ENCODE peak calls at places on chromosome 18, in four cellular contexts. I, U, B and A are unnamed samples.

GRCh38 chr18:46574000-46574739 is 82.8 kb downstream of the LOXHD1 start:
- DNase-seq in I (no peak), U (no peak), B (peak), A (no peak)

GRCh38 chr18:23844991-23845680 is 155.9 kb downstream of the LAMA3 start:
- DNase-seq in I (no peak), U (no peak), B (no peak), A (no peak)

GRCh38 chr18:57436193-57436964 is 1.2 kb downstream of the ONECUT2 start:
- DNase-seq in I (no peak), U (no peak), B (no peak), A (no peak)

GRCh38 chr18:79481041-79481790 is 85.5 kb downstream of the NFATC1 start:
- DNase-seq in I (no peak), U (no peak), B (no peak), A (no peak)

GRCh38 chr18:9619545-9619944 is 5.2 kb upstream of the PPP4R1 start:
- DNase-seq in I (no peak), U (no peak), B (no peak), A (no peak)

GRCh38 chr18:33316146-33316587 is 124.4 kb downstream of the CCDC178 start:
- DNase-seq in I (no peak), U (no peak), B (no peak), A (no peak)

GRCh38 chr18:60865801-60866200 is 467.4 kb upstream of the CDH20 start:
- DNase-seq in I (no peak), U (no peak), B (no peak), A (no peak)

GRCh38 chr18:13611058-13611615 is 115.2 kb downstream of the FAM210A start:
- DNase-seq in I (peak), U (no peak), B (peak), A (no peak)

GRCh38 chr18:8375269-8375668 is 234.0 kb upstream of the RAB12 start:
- DNase-seq in I (no peak), U (no peak), B (no peak), A (no peak)

GRCh38 chr18:28284132-28284531 is 107.2 kb upstream of the CDH2 start:
- DNase-seq in I (no peak), U (no peak), B (no peak), A (no peak)

GRCh38 chr18:7585272-7585670 is 18.2 kb downstream of the PTPRM start:
- DNase-seq in I (no peak), U (no peak), B (no peak), A (no peak)

GRCh38 chr18:56166914-56167313 is 471.5 kb downstream of the TXNL1 start:
- DNase-seq in I (no peak), U (no peak), B (no peak), A (no peak)

GRCh38 chr18:61950371-61950770 is 57.6 kb upstream of the RNF152 start:
- DNase-seq in I (no peak), U (no peak), B (no peak), A (no peak)

GRCh38 chr18:13543144-13543543 is 183.2 kb downstream of the FAM210A start:
- DNase-seq in I (no peak), U (no peak), B (no peak), A (no peak)

GRCh38 chr18:58310517-58310916 is 266.5 kb downstream of the NEDD4L start:
- DNase-seq in I (peak), U (no peak), B (peak), A (no peak)

GRCh38 chr18:43279015-43279758 is 1.9 kb upstream of the SYT4 start:
- DNase-seq in I (no peak), U (no peak), B (peak), A (no peak)

GRCh38 chr18:40371673-40372072 is 1583.4 kb upstream of the PIK3C3 start:
- DNase-seq in I (no peak), U (no peak), B (no peak), A (no peak)

GRCh38 chr18:47968006-47968676 is 37.7 kb upstream of the SMAD2 start:
- DNase-seq in I (no peak), U (no peak), B (no peak), A (no peak)

GRCh38 chr18:72160504-72161445 is 383.4 kb downstream of the CBLN2 start:
- DNase-seq in I (no peak), U (no peak), B (no peak), A (no peak)

GRCh38 chr18:70047931-70048603 is 100.4 kb upstream of the CD226 start:
- DNase-seq in I (no peak), U (no peak), B (no peak), A (no peak)

GRCh38 chr18:63306249-63306648 is 13.3 kb downstream of the BCL2 start:
- DNase-seq in I (no peak), U (no peak), B (no peak), A (no peak)

GRCh38 chr18:77366067-77366724 is 116.5 kb downstream of the GALR1 start:
- DNase-seq in I (no peak), U (no peak), B (no peak), A (no peak)

GRCh38 chr18:13217466-13217961 is 1.0 kb upstream of the LDLRAD4 start:
- DNase-seq in I (peak), U (peak), B (peak), A (no peak)

GRCh38 chr18:62715829-62716678 is 713 bp downstream of the PHLPP1 start:
- DNase-seq in I (peak), U (peak), B (no peak), A (no peak)

GRCh38 chr18:67151366-67151765 is 365.2 kb downstream of the DSEL start:
- DNase-seq in I (no peak), U (no peak), B (no peak), A (no peak)

GRCh38 chr18:55234366-55235093 is 275.3 kb upstream of the CCDC68 start:
- DNase-seq in I (peak), U (peak), B (peak), A (peak)

GRCh38 chr18:621181-621580 is 24.4 kb downstream of the CLUL1 start:
- DNase-seq in I (no peak), U (no peak), B (no peak), A (no peak)